ENCODE peak calls at places on chromosomes 13 and 19, in nine cellular contexts. K is mesenchymal stem cell; U is fibroblast of lung; Q is RWPE2; R is CD4-positive, alpha-beta memory T cell; X is CD8-positive, alpha-beta memory T cell; J is adrenal gland; H is IMR-90; O is stomach. A is an unnamed sample. For H3K4me1, the result is how much of the 10 kb centered on the place peaks cover.

GRCh38 chr19:46990998-46991676 is 28.5 kb upstream of the NPAS1 start:
- DNase-seq in K (peak), U (peak), Q (no peak), R (peak), X (peak), J (peak), H (peak), O (peak), A (peak)

GRCh38 chr19:29965529-29965928 is 23.5 kb downstream of the URI1 start:
- DNase-seq in K (peak), U (peak), Q (no peak), R (no peak), X (no peak), J (no peak), H (peak), O (no peak), A (no peak)

GRCh38 chr13:78610381-78610883 is 7.1 kb upstream of the POU4F1 start:
- DNase-seq in K (no peak), U (peak), Q (no peak), R (no peak), X (no peak), J (no peak), H (peak), O (no peak), A (no peak)

GRCh38 chr13:75872970-75873369 is 236.8 kb downstream of the LMO7 start:
- DNase-seq in K (no peak), U (no peak), Q (no peak), R (no peak), X (no peak), J (no peak), H (no peak), O (no peak), A (no peak)

GRCh38 chr13:45511310-45512147 is 46.8 kb downstream of the COG3 start:
- DNase-seq in K (peak), U (peak), Q (no peak), R (peak), X (peak), J (peak), H (peak), O (no peak), A (peak)

GRCh38 chr19:5953034-5953589 is 24.8 kb downstream of the RANBP3 start:
- DNase-seq in K (peak), U (peak), Q (no peak), R (no peak), X (no peak), J (no peak), H (peak), O (no peak), A (no peak)

GRCh38 chr19:275000-275399 is 16.2 kb downstream of the PLPP2 start:
- DNase-seq in K (no peak), U (no peak), Q (no peak), R (no peak), X (no peak), J (no peak), H (no peak), O (no peak), A (no peak)

GRCh38 chr19:8017808-8018207 is 12.4 kb upstream of the ELAVL1 start:
- DNase-seq in K (no peak), U (no peak), Q (no peak), R (peak), X (peak), J (no peak), H (no peak), O (no peak), A (no peak)

GRCh38 chr13:109900320-109900719 is 113.9 kb upstream of the IRS2 start:
- DNase-seq in K (no peak), U (no peak), Q (no peak), R (no peak), X (no peak), J (no peak), H (no peak), O (no peak), A (no peak)

GRCh38 chr13:50345804-50346203 is 330.6 kb downstream of the KCNRG start:
- DNase-seq in K (no peak), U (no peak), Q (no peak), R (no peak), X (no peak), J (no peak), H (no peak), O (no peak), A (no peak)

GRCh38 chr19:47711652-47712239 is 1.5 kb upstream of the EHD2 start:
- DNase-seq in K (no peak), U (no peak), Q (no peak), R (no peak), X (no peak), J (no peak), H (no peak), O (no peak), A (no peak)

DNA sequence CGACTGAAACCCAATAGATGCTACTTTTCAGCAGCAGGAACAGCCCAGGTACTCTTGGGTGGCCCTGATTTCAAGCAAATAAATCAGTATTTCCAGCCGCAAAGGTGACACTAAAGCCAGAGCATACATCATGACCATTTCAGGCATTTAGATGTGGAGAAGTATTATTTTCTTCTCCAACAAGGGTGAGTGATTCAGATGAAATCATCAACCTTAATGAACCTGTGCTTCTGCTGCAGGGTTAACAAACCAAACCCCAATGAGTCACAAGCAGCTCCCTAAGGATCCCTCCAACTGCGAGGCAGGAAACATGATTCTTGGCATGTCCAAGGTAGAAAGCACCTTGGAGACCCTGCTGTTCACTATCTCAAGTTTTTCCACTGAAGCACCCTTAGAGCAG is 32.7 kb downstream of the MBNL2 start:
- DNase-seq in K (peak), U (peak), Q (no peak), R (no peak), X (no peak), J (no peak), H (peak), O (no peak), A (no peak)
- H3K4me1 ChIP-seq in K (under half), U (under half), Q (half or more), R (half or more), X (under half), J (half or more), H (under half), O (half or more), A (under half)

DNA sequence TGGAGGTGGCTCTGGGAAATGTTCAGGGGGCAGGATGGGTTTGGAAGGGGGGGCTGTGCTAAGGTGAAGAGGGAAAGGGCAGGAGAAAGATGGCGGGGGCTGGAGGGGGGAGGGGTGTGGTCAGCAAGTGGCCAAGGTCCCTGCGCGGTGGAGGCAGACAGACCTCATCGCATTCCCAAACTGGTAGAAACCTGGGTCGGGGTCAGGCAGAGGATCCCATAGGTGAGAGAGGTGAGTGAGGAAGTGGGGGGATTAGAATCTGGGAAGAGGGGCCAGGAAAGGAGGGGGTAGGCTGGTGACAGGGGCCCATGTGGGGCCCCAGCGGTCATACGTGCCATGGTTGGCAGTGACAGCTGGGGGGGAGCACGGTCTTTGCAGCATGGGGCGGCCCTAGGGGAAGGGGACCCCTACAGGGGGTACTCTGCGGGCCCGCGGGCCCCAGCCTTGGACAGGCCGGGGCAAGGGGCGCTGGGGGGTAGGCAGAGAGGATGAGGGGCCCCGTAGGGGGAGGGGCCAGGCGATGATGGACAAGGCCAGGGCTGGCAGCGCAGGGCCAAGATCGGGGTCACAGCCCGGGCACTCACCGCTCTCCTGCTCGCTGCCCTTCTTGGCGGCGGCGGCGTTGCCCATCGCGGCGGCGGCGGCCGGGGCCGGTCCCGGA is 514 bp downstream of the PRKACA start:
- DNase-seq in K (no peak), U (no peak), Q (no peak), R (peak), X (peak), J (peak), H (no peak), O (no peak), A (no peak)
- H3K4me1 ChIP-seq in K (under half), U (under half), Q (under half), R (under half), X (under half), J (half or more), H (under half), O (half or more), A (under half)

DNA sequence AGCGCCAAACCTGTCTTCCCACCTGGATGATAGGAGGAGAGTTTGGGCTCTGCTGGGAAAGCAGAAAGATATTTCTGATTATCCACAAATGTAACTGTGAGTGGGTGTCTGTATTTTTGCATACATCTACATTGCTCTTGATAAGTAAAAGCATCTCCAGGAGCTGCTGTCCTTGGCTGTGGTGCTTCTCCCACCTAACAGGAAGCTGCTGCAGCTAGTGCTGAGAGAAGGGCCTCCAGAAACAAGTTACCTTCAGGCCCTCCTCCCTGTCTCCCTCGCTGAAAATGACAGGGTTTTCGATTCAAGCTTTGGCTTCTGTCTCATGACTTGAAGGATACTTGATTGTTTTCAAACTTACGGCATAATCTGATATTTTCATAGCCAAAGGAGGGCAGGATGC is 90.1 kb downstream of the FOXO1 start:
- DNase-seq in K (no peak), U (no peak), Q (no peak), R (peak), X (no peak), J (no peak), H (no peak), O (no peak), A (no peak)
- H3K4me1 ChIP-seq in K (under half), U (under half), Q (under half), R (half or more), X (half or more), J (under half), H (under half), O (half or more), A (half or more)

GRCh38 chr19:51258165-51258564 is 7.3 kb downstream of the SIGLECL1 start:
- DNase-seq in K (no peak), U (no peak), Q (no peak), R (no peak), X (no peak), J (no peak), H (no peak), O (no peak), A (no peak)

GRCh38 chr19:51257471-51257870 is 6.6 kb downstream of the SIGLECL1 start:
- DNase-seq in K (no peak), U (no peak), Q (no peak), R (no peak), X (no peak), J (no peak), H (no peak), O (no peak), A (no peak)

GRCh38 chr19:51256053-51256682 is 5.3 kb downstream of the SIGLECL1 start:
- DNase-seq in K (no peak), U (no peak), Q (no peak), R (no peak), X (no peak), J (no peak), H (no peak), O (no peak), A (no peak)

GRCh38 chr19:51259348-51260245 is 8.7 kb downstream of the SIGLECL1 start:
- DNase-seq in K (peak), U (no peak), Q (no peak), R (peak), X (no peak), J (peak), H (peak), O (no peak), A (no peak)

GRCh38 chr19:51258761-51259160 is 7.9 kb downstream of the SIGLECL1 start:
- DNase-seq in K (no peak), U (no peak), Q (no peak), R (no peak), X (no peak), J (no peak), H (no peak), O (no peak), A (no peak)
- H3K4me1 ChIP-seq in K (under half), U (under half), Q (under half), R (under half), X (under half), J (under half), H (under half), O (under half), A (under half)

GRCh38 chr13:32048816-32049215 is 17.2 kb downstream of the FRY start:
- DNase-seq in K (peak), U (no peak), Q (no peak), R (no peak), X (no peak), J (no peak), H (no peak), O (no peak), A (no peak)
- H3K4me1 ChIP-seq in K (under half), U (under half), Q (under half), R (under half), X (under half), J (under half), H (under half), O (under half), A (under half)

A was measured in CD8-positive, alpha-beta T cell.